ENCODE peak calls at places on chromosomes 12 and 14, in seven cellular contexts. T, Y, Q, S, X, W and V are unnamed samples.

GRCh38 chr14:56057071-56057865 is 60.9 kb upstream of the PELI2 start:
- DNase-seq in T (no peak), Y (no peak), Q (no peak), S (no peak), X (no peak), W (no peak), V (no peak)

GRCh38 chr12:50985322-50985721 is 33.0 kb downstream of the HIGD1C start:
- DNase-seq in T (no peak), Y (no peak), Q (no peak), S (no peak), X (no peak), W (peak), V (no peak)

GRCh38 chr12:13234045-13234641 is 37.6 kb downstream of the EMP1 start:
- DNase-seq in T (no peak), Y (no peak), Q (peak), S (peak), X (peak), W (peak), V (no peak)

GRCh38 chr12:62725781-62726180 is 209.2 kb downstream of the PPM1H start:
- DNase-seq in T (no peak), Y (no peak), Q (no peak), S (no peak), X (no peak), W (no peak), V (no peak)

GRCh38 chr14:69363055-69363454 is 35.0 kb downstream of the ERH start:
- DNase-seq in T (peak), Y (peak), Q (no peak), S (peak), X (peak), W (no peak), V (peak)

GRCh38 chr14:94120667-94121335 is 8.6 kb downstream of the IFI27L2 start:
- DNase-seq in T (no peak), Y (peak), Q (no peak), S (no peak), X (no peak), W (no peak), V (peak)

GRCh38 chr12:97308576-97309198 is 153.9 kb upstream of the RMST start:
- DNase-seq in T (no peak), Y (no peak), Q (no peak), S (peak), X (no peak), W (no peak), V (peak)

GRCh38 chr14:76708771-76709170 is 52.5 kb upstream of the VASH1 start:
- DNase-seq in T (no peak), Y (no peak), Q (no peak), S (no peak), X (no peak), W (no peak), V (no peak)

GRCh38 chr14:36619853-36620252 is 37.4 kb upstream of the NKX2-8 start:
- DNase-seq in T (no peak), Y (no peak), Q (no peak), S (no peak), X (no peak), W (no peak), V (no peak)

GRCh38 chr12:70459786-70460185 is 93.7 kb downstream of the KCNMB4 start:
- DNase-seq in T (no peak), Y (no peak), Q (no peak), S (no peak), X (no peak), W (no peak), V (no peak)

GRCh38 chr12:70451528-70451927 is 85.4 kb downstream of the KCNMB4 start:
- DNase-seq in T (no peak), Y (no peak), Q (no peak), S (no peak), X (no peak), W (no peak), V (no peak)

GRCh38 chr12:70456953-70457352 is 90.9 kb downstream of the KCNMB4 start:
- DNase-seq in T (no peak), Y (no peak), Q (no peak), S (no peak), X (no peak), W (no peak), V (no peak)
- H3K27ac ChIP-seq in T (no peak), Y (no peak), Q (no peak), S (no peak), X (no peak), W (no peak), V (no peak)

GRCh38 chr12:113041560-113041959 is 15.0 kb upstream of the DTX1 start:
- DNase-seq in T (no peak), Y (no peak), Q (no peak), S (no peak), X (no peak), W (no peak), V (no peak)

GRCh38 chr12:113044516-113044915 is 12.0 kb upstream of the DTX1 start:
- DNase-seq in T (no peak), Y (no peak), Q (no peak), S (no peak), X (no peak), W (no peak), V (no peak)

GRCh38 chr12:113040722-113041168 is 15.8 kb upstream of the DTX1 start:
- DNase-seq in T (peak), Y (no peak), Q (peak), S (no peak), X (peak), W (peak), V (no peak)

GRCh38 chr12:113043240-113043639 is 13.3 kb upstream of the DTX1 start:
- DNase-seq in T (no peak), Y (no peak), Q (no peak), S (no peak), X (peak), W (no peak), V (no peak)

GRCh38 chr12:113039911-113040425 is 16.6 kb upstream of the DTX1 start:
- DNase-seq in T (no peak), Y (no peak), Q (no peak), S (no peak), X (no peak), W (no peak), V (no peak)
- H3K27ac ChIP-seq in T (no peak), Y (no peak), Q (peak), S (no peak), X (no peak), W (no peak), V (no peak)

GRCh38 chr14:23365353-23366162 is 586 bp upstream of the EFS start:
- DNase-seq in T (no peak), Y (peak), Q (no peak), S (peak), X (no peak), W (no peak), V (no peak)

GRCh38 chr14:23362200-23362599 is 2.8 kb downstream of the EFS start:
- DNase-seq in T (no peak), Y (no peak), Q (no peak), S (peak), X (no peak), W (no peak), V (no peak)

GRCh38 chr14:23366163-23366921 is 1.4 kb upstream of the EFS start:
- DNase-seq in T (peak), Y (peak), Q (peak), S (peak), X (peak), W (peak), V (peak)

GRCh38 chr14:23364164-23364571 is 804 bp downstream of the EFS start:
- DNase-seq in T (peak), Y (no peak), Q (no peak), S (peak), X (peak), W (peak), V (no peak)

DNA sequence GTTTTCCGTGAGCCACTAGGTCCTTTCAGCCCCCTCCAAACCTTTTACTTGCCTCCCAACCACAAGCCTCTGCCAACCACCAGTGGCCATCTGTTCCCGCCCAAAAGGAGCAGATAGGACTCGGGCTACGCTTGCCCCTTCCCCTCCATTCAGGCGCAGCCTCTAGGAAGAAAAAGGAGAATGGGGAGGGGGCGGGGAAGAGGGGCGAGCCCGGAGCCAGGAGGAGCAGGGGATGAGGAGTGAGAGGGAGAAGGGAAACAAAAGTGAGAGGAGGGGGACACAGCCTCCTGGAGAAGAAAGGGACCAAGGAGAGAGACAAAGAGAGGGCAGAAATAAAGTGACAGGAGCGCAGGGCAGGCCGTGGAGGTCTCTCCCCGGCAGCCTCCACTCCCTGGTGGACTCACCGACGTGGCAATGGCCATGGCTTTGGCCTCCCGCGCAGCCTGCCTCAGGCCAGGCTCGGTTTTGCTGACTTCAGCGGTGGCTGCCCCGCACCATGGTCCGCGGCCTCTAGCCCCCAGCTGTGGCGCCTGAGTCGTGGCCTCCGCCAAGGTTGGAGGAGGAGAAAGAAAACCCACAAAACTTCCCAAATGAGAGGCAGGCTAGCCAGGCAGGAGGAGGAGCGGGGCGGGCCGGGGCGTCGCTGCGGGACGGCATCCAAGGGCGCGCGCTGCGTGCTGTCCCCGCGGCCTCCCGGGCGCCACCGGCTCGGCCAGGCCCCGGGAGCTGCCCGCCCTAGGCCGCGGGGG is at the start of gene EFS:
- DNase-seq in T (peak), Y (peak), Q (no peak), S (peak), X (peak), W (peak), V (no peak)
- H3K27ac ChIP-seq in T (peak), Y (peak), Q (peak), S (peak), X (peak), W (peak), V (peak)

GRCh38 chr12:124713436-124714082 is 146.1 kb upstream of the NCOR2 start:
- DNase-seq in T (no peak), Y (no peak), Q (peak), S (no peak), X (no peak), W (peak), V (no peak)

GRCh38 chr12:124718052-124718451 is 145.6 kb downstream of the SCARB1 start:
- DNase-seq in T (no peak), Y (no peak), Q (no peak), S (no peak), X (no peak), W (no peak), V (no peak)

GRCh38 chr12:124718458-124718857 is 145.2 kb downstream of the SCARB1 start:
- DNase-seq in T (no peak), Y (no peak), Q (no peak), S (no peak), X (no peak), W (no peak), V (no peak)

GRCh38 chr12:124715121-124715990 is 147.9 kb upstream of the NCOR2 start:
- DNase-seq in T (no peak), Y (no peak), Q (no peak), S (no peak), X (no peak), W (no peak), V (no peak)

GRCh38 chr12:124716208-124717141 is 147.2 kb downstream of the SCARB1 start:
- DNase-seq in T (no peak), Y (no peak), Q (peak), S (no peak), X (no peak), W (no peak), V (no peak)
- H3K27ac ChIP-seq in T (no peak), Y (no peak), Q (no peak), S (no peak), X (no peak), W (no peak), V (no peak)

GRCh38 chr12:91382081-91382543 is 199.5 kb upstream of the DCN start:
- DNase-seq in T (peak), Y (peak), Q (peak), S (peak), X (peak), W (peak), V (peak)
- H3K27ac ChIP-seq in T (peak), Y (no peak), Q (no peak), S (peak), X (no peak), W (peak), V (no peak)

GRCh38 chr14:100119251-100119650 is 40.2 kb downstream of the DEGS2 start:
- DNase-seq in T (no peak), Y (no peak), Q (no peak), S (no peak), X (no peak), W (no peak), V (no peak)
- H3K27ac ChIP-seq in T (no peak), Y (no peak), Q (no peak), S (no peak), X (no peak), W (no peak), V (no peak)